ENCODE peak calls at places on chromosomes 3 and 15, in four cellular contexts. H is right atrium auricular region, Y is gastrocnemius medialis, F is neuronal stem cell. J is an unnamed sample.

GRCh38 chr15:93566777-93567176 is 477.8 kb upstream of the RGMA start:
- DNase-seq in H (no peak), F (no peak), Y (no peak), J (no peak)

GRCh38 chr3:196218155-196218712 is 1.9 kb downstream of the SLC51A start:
- DNase-seq in Y (no peak), H (no peak), F (no peak), J (no peak)

GRCh38 chr3:63279442-63279841 is 1.3 kb downstream of the SYNPR start:
- DNase-seq in F (no peak), Y (no peak), H (no peak), J (no peak)

GRCh38 chr3:48013288-48013980 is 2.8 kb downstream of the MAP4 start:
- DNase-seq in H (no peak), Y (peak; percentile 61), F (no peak), J (no peak)

GRCh38 chr3:48240000-48240710 is 749 bp upstream of the ZNF589 start:
- DNase-seq in F (peak; percentile 55), H (no peak), Y (no peak), J (no peak)

GRCh38 chr3:194574639-194575483 is 58.4 kb downstream of the TMEM44 start:
- DNase-seq in H (peak; percentile 72), F (no peak), Y (no peak), J (no peak)

GRCh38 chr3:129022114-129022994 is 21.2 kb downstream of the EFCC1 start:
- DNase-seq in F (no peak), Y (no peak), H (no peak), J (no peak)

GRCh38 chr15:39403674-39404117 is 177.2 kb upstream of the THBS1 start:
- DNase-seq in F (no peak), H (no peak), Y (no peak), J (no peak)

GRCh38 chr3:63951492-63951891 is 39.3 kb upstream of the SCAANT1 start:
- DNase-seq in F (no peak), H (no peak), Y (no peak), J (no peak)

GRCh38 chr3:194870394-194871110 is 184.9 kb downstream of the FAM43A start:
- DNase-seq in F (no peak), H (no peak), Y (peak; percentile 22), J (no peak)

GRCh38 chr3:158789592-158789991 is 12.3 kb upstream of the MFSD1 start:
- DNase-seq in Y (no peak), H (no peak), F (no peak), J (no peak)

GRCh38 chr3:159947220-159947619 is 41.4 kb upstream of the IL12A start:
- DNase-seq in Y (no peak), H (no peak), F (no peak), J (no peak)

GRCh38 chr15:64703632-64703959 is 71.8 kb downstream of the RBPMS2 start:
- DNase-seq in F (no peak), H (no peak), Y (no peak), J (no peak)

GRCh38 chr3:9793161-9793781 is 389 bp downstream of the ARPC4 start:
- DNase-seq in Y (no peak), H (no peak), F (no peak), J (peak; percentile 15)

GRCh38 chr3:27533718-27534578 is 49.8 kb upstream of the SLC4A7 start:
- DNase-seq in H (peak; percentile 89), Y (peak; percentile 3), F (no peak), J (no peak)

GRCh38 chr3:21894459-21895083 is 143.6 kb upstream of the ZNF385D start:
- DNase-seq in F (no peak), Y (no peak), H (no peak), J (no peak)

GRCh38 chr3:153658151-153658550 is 463.0 kb upstream of the ARHGEF26 start:
- DNase-seq in Y (no peak), H (no peak), F (no peak), J (no peak)

GRCh38 chr15:64337761-64338160 is 18.2 kb downstream of the CSNK1G1 start:
- DNase-seq in Y (no peak), F (no peak), H (no peak), J (no peak)

GRCh38 chr3:148757238-148757930 is 59.7 kb downstream of the AGTR1 start:
- DNase-seq in Y (no peak), H (no peak), F (no peak), J (no peak)

GRCh38 chr15:91100561-91101355 is 701 bp downstream of the SV2B start:
- DNase-seq in F (no peak), Y (no peak), H (no peak), J (no peak)

GRCh38 chr15:59222106-59222505 is 15.5 kb downstream of the LDHAL6B start:
- DNase-seq in F (no peak), H (no peak), Y (no peak), J (no peak)

GRCh38 chr15:22227961-22228762 is 147.8 kb downstream of the OR4M2 start:
- DNase-seq in Y (no peak), H (no peak), F (no peak), J (no peak)
- H3K9me3 ChIP-seq in Y (no peaks in the 10 kb centered on the region), H (no peaks in the 10 kb centered on the region), F (peaks cover 39% of the 10 kb centered on the region), J (no peaks in the 10 kb centered on the region)

GRCh38 chr3:197244751-197245150 is 53.7 kb downstream of the DLG1 start:
- DNase-seq in F (no peak), H (no peak), Y (no peak), J (no peak)
- H3K9me3 ChIP-seq in F (peaks cover 40% of the 10 kb centered on the region), H (peaks cover 45% of the 10 kb centered on the region), Y (no peaks in the 10 kb centered on the region), J (peaks cover 11% of the 10 kb centered on the region)

DNA sequence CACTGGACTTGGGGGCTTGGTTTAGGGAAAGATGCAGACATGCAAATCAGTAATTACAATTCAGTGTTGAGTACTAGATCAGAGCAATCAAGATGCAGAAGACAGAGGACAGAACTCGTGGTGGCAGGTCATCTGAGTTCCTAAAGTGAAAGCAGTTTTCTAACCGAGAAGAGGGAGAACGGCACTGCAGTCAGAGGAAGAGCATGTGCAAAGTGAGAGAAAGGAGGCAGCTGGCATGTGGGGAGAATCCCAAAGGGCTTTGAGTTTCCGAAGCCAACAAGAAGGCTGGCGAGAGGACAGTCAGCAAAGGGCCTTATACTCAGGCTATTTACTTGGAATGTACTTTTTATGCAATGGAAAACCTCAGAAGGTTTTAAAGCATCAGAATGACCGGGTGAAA is 87.0 kb downstream of the ANP32A start:
- DNase-seq in H (no peak), Y (no peak), F (no peak), J (no peak)
- H3K9me3 ChIP-seq in H (no peaks in the 10 kb centered on the region), Y (no peaks in the 10 kb centered on the region), F (no peaks in the 10 kb centered on the region), J (no peaks in the 10 kb centered on the region)

GRCh38 chr15:25242166-25242879 is 196.5 kb downstream of the UBE3A start:
- DNase-seq in H (peak; percentile 32), Y (no peak), F (no peak), J (peak; percentile 3)
- H3K9me3 ChIP-seq in H (no peaks in the 10 kb centered on the region), Y (no peaks in the 10 kb centered on the region), F (peaks cover 42% of the 10 kb centered on the region), J (no peaks in the 10 kb centered on the region)

DNA sequence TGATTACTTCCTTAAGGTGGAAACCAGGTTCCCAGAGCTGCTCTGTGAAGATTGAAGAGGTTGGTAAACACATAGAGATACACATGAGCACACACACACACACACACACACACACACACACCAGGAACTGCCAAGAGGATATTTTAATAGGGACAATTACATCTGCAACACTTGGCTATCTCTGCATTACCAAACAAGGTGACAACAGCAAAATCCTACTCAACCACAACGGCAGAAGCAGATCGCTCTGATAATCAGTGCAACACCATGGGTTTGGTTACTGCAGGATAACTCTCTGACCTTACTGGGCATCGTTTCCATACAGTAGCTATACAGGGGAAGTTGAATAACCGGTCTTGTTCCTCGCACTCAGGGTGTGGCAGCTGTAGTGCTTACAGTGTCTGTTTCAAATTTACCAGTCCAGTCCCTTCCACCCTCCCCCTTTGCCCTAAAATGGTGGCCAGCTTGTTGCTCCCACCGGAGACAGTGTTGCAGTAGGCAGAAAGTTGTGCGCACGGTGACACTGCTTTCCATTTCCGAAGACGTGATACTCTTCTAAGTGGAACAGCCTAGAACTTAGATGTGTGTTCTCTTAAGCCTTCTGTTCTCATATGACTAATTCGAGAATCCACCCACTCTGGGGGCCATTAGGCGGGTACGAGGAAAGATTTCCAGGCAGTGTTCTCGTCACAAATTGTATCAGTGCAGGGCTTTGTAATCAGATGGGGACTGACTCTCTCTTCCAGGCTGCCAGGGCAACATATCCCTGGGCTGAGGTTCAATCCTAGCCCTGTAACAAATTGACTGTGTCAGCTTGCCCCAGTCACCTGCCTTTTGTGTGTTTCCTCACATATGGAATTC is 176.2 kb downstream of the P3H2 start:
- DNase-seq in F (no peak), H (no peak), Y (no peak), J (no peak)
- H3K9me3 ChIP-seq in F (no peaks in the 10 kb centered on the region), H (no peaks in the 10 kb centered on the region), Y (no peaks in the 10 kb centered on the region), J (no peaks in the 10 kb centered on the region)

GRCh38 chr3:145898487-145898886 is 262.5 kb downstream of the PLOD2 start:
- DNase-seq in Y (no peak), H (no peak), F (no peak), J (no peak)
- H3K9me3 ChIP-seq in Y (no peaks in the 10 kb centered on the region), H (no peaks in the 10 kb centered on the region), F (no peaks in the 10 kb centered on the region), J (no peaks in the 10 kb centered on the region)